ENCODE peak calls at places on chromosomes 6 and 20, in four cellular contexts. One of them, this sample, is unnamed.

GRCh38 chr20:17570347-17571152 is 675 bp downstream of the DSTN start:
- DNase-seq in RWPE1: peak; percentile 34
- DNase-seq in psoas muscle: peak; percentile 56
- DNase-seq in endothelial cell of umbilical vein: peak; percentile 69
- DNase-seq in this sample: peak; percentile 57

GRCh38 chr6:110125361-110125760 is 54.1 kb downstream of the WASF1 start:
- DNase-seq in psoas muscle: no peak
- DNase-seq in RWPE1: no peak
- DNase-seq in endothelial cell of umbilical vein: no peak
- DNase-seq in this sample: no peak

GRCh38 chr6:149941583-149942460 is at the start of gene ULBP2:
- DNase-seq in endothelial cell of umbilical vein: peak; percentile 97
- DNase-seq in psoas muscle: peak; percentile 86
- DNase-seq in RWPE1: peak; percentile 98
- DNase-seq in this sample: peak; percentile 96

GRCh38 chr6:128963561-128963960 is 80.6 kb downstream of the LAMA2 start:
- DNase-seq in psoas muscle: no peak
- DNase-seq in endothelial cell of umbilical vein: no peak
- DNase-seq in RWPE1: no peak
- DNase-seq in this sample: no peak

GRCh38 chr20:44583179-44583578 is 800 bp downstream of the PKIG start:
- DNase-seq in RWPE1: no peak
- DNase-seq in psoas muscle: no peak
- DNase-seq in endothelial cell of umbilical vein: peak; percentile 59
- DNase-seq in this sample: no peak

GRCh38 chr6:34485321-34486060 is 19.6 kb downstream of the PACSIN1 start:
- DNase-seq in RWPE1: no peak
- DNase-seq in psoas muscle: no peak
- DNase-seq in endothelial cell of umbilical vein: no peak
- DNase-seq in this sample: peak; percentile 34

GRCh38 chr6:89353702-89354392 is 1.3 kb upstream of the UBE2J1 start:
- DNase-seq in endothelial cell of umbilical vein: no peak
- DNase-seq in RWPE1: no peak
- DNase-seq in psoas muscle: no peak
- DNase-seq in this sample: peak; percentile 32

GRCh38 chr20:9051508-9051907 is 17.4 kb upstream of the PLCB4 start:
- DNase-seq in RWPE1: peak; percentile 91
- DNase-seq in endothelial cell of umbilical vein: peak; percentile 93
- DNase-seq in psoas muscle: no peak
- DNase-seq in this sample: no peak

GRCh38 chr6:30447237-30447636 is 42.1 kb upstream of the HLA-E start:
- DNase-seq in psoas muscle: no peak
- DNase-seq in endothelial cell of umbilical vein: peak; percentile 26
- DNase-seq in RWPE1: no peak
- DNase-seq in this sample: peak; percentile 90

GRCh38 chr6:154092336-154092962 is 53.4 kb downstream of the OPRM1 start:
- DNase-seq in RWPE1: no peak
- DNase-seq in psoas muscle: no peak
- DNase-seq in endothelial cell of umbilical vein: no peak
- DNase-seq in this sample: no peak